ENCODE peak calls at places on chromosome 4, in four cellular contexts. E, R, F and D are unnamed samples.

GRCh38 chr4:6197433-6198174 is 2.7 kb downstream of the JAKMIP1 start:
- DNase-seq in R (no peak), E (no peak), F (no peak), D (no peak)

GRCh38 chr4:176270669-176271068 is 1.6 kb upstream of the ASB5 start:
- DNase-seq in R (peak), F (peak), E (no peak), D (no peak)

GRCh38 chr4:144355809-144356757 is 215.6 kb upstream of the GYPA start:
- DNase-seq in E (peak), F (peak), R (peak), D (no peak)

GRCh38 chr4:173675446-173675845 is 145.4 kb upstream of the HAND2 start:
- DNase-seq in E (no peak), R (no peak), F (no peak), D (no peak)

GRCh38 chr4:101158136-101158485 is 189.2 kb downstream of the PPP3CA start:
- DNase-seq in R (no peak), F (no peak), E (no peak), D (no peak)

GRCh38 chr4:17817027-17817426 is 6.2 kb downstream of the NCAPG start:
- DNase-seq in F (peak), R (peak), E (no peak), D (no peak)

GRCh38 chr4:53186714-53187358 is 179.0 kb downstream of the SCFD2 start:
- DNase-seq in F (no peak), R (no peak), E (no peak), D (no peak)

GRCh38 chr4:127555106-127555505 is 77.7 kb upstream of the INTU start:
- DNase-seq in R (no peak), F (no peak), E (no peak), D (no peak)

GRCh38 chr4:145909773-145910172 is 28.9 kb downstream of the ZNF827 start:
- DNase-seq in F (no peak), R (no peak), E (no peak), D (no peak)

GRCh38 chr4:41363384-41363981 is 106.8 kb downstream of the UCHL1 start:
- DNase-seq in E (no peak), F (no peak), R (peak), D (no peak)

GRCh38 chr4:129335263-129335662 is 239.3 kb downstream of the C4orf33 start:
- DNase-seq in E (no peak), F (no peak), R (no peak), D (no peak)

GRCh38 chr4:13323916-13324315 is 160.2 kb downstream of the RAB28 start:
- DNase-seq in F (no peak), E (no peak), R (no peak), D (no peak)

GRCh38 chr4:69764311-69764710 is 3.9 kb upstream of the SULT1B1 start:
- DNase-seq in R (no peak), E (no peak), F (no peak), D (no peak)

GRCh38 chr4:133498149-133498548 is 349.1 kb downstream of the PCDH10 start:
- DNase-seq in F (peak), E (no peak), R (no peak), D (no peak)

GRCh38 chr4:89434364-89434988 is 126.9 kb upstream of the GPRIN3 start:
- DNase-seq in R (no peak), F (peak), E (no peak), D (peak)

GRCh38 chr4:140157341-140157740 is 3.4 kb upstream of the MAML3 start:
- DNase-seq in R (no peak), F (no peak), E (no peak), D (no peak)

GRCh38 chr4:76950846-76951321 is 1.3 kb downstream of the SEPTIN11 start:
- DNase-seq in E (no peak), F (peak), R (no peak), D (peak)

GRCh38 chr4:141905751-141906150 is 269.4 kb downstream of the IL15 start:
- DNase-seq in F (peak), E (no peak), R (peak), D (no peak)

GRCh38 chr4:66169341-66169740 is 499.1 kb upstream of the EPHA5 start:
- DNase-seq in R (no peak), F (peak), E (no peak), D (no peak)

GRCh38 chr4:27985522-27985921 is 1124.9 kb downstream of the STIM2 start:
- DNase-seq in F (no peak), E (no peak), R (no peak), D (no peak)

GRCh38 chr4:6662591-6662990 is 22.1 kb downstream of the MRFAP1 start:
- DNase-seq in F (no peak), E (no peak), R (no peak), D (no peak)

GRCh38 chr4:137707626-137708025 is 175.3 kb upstream of the PCDH18 start:
- DNase-seq in E (no peak), R (no peak), F (peak), D (no peak)

GRCh38 chr4:37723067-37723466 is 36.9 kb upstream of the RELL1 start:
- DNase-seq in R (no peak), F (no peak), E (no peak), D (no peak)

GRCh38 chr4:52949336-52949735 is 87.2 kb downstream of the RASL11B start:
- DNase-seq in E (no peak), F (no peak), R (no peak), D (no peak)